ENCODE peak calls at places on chromosome 15, in seven cellular contexts. E is nucleus accumbens; T is AG04449; G is left ventricle myocardium superior; B is EH; X is stimulated activated naive CD8-positive, alpha-beta T cell treated with anti-CD3 and anti-CD28 coated beads, Interleukin-15, Interleukin-2, amounts not matched to agents 100 U/mL and 50 U/mL, for 24 hours; Q is GM18507. R is an unnamed sample.

GRCh38 chr15:40825661-40826088 is 2.8 kb downstream of the PPP1R14D start:
- DNase-seq in Q (no peak), E (no peak), T (no peak), X (no peak), B (peak), G (no peak), R (no peak)

GRCh38 chr15:57736591-57736990 is 30.1 kb downstream of the POLR2M start:
- DNase-seq in X (no peak), G (no peak), T (no peak), Q (no peak), E (no peak), B (no peak), R (no peak)

GRCh38 chr15:56739474-56739873 is 6.2 kb upstream of the ZNF280D start:
- DNase-seq in G (no peak), E (no peak), X (no peak), B (no peak), T (no peak), Q (no peak), R (no peak)

GRCh38 chr15:98070132-98070531 is 109.6 kb downstream of the ARRDC4 start:
- DNase-seq in B (peak), E (no peak), G (no peak), X (no peak), T (no peak), Q (no peak), R (no peak)

GRCh38 chr15:42688301-42688700 is 48.6 kb downstream of the CDAN1 start:
- DNase-seq in X (no peak), G (no peak), Q (no peak), E (no peak), B (no peak), T (no peak), R (no peak)

GRCh38 chr15:62391565-62392262 is 226.6 kb upstream of the C2CD4B start:
- DNase-seq in G (peak), X (peak), B (peak), Q (no peak), E (peak), T (no peak), R (peak)

GRCh38 chr15:55587321-55588069 is 650 bp downstream of the PYGO1 start:
- DNase-seq in T (no peak), E (peak), G (peak), Q (no peak), B (peak), X (peak), R (no peak)

GRCh38 chr15:84833447-84833846 is 16.3 kb downstream of the ALPK3 start:
- DNase-seq in G (peak), T (no peak), X (no peak), Q (no peak), B (peak), E (no peak), R (no peak)

GRCh38 chr15:78855746-78856145 is 16.9 kb upstream of the MORF4L1 start:
- DNase-seq in X (no peak), Q (no peak), T (no peak), E (no peak), G (no peak), B (peak), R (no peak)

GRCh38 chr15:39887832-39888231 is 32.2 kb downstream of the GPR176 start:
- DNase-seq in T (no peak), B (peak), Q (no peak), X (no peak), E (no peak), G (no peak), R (no peak)

GRCh38 chr15:82045179-82045891 is 483 bp downstream of the MEX3B start:
- DNase-seq in X (peak), Q (no peak), T (no peak), G (peak), B (peak), E (peak), R (peak)

GRCh38 chr15:48695088-48695834 is 49.8 kb upstream of the FBN1 start:
- DNase-seq in G (no peak), E (no peak), X (no peak), Q (no peak), T (peak), B (peak), R (no peak)

GRCh38 chr15:32855942-32856341 is 138.1 kb downstream of the GREM1 start:
- DNase-seq in E (no peak), Q (no peak), T (peak), X (no peak), B (peak), G (no peak), R (no peak)

GRCh38 chr15:97944724-97945123 is 15.8 kb upstream of the ARRDC4 start:
- DNase-seq in E (no peak), T (no peak), G (no peak), B (no peak), X (no peak), Q (no peak), R (no peak)

GRCh38 chr15:40106203-40107161 is 2.2 kb downstream of the BMF start:
- DNase-seq in B (no peak), X (peak), E (no peak), T (no peak), Q (no peak), G (peak), R (peak)

GRCh38 chr15:75842722-75843617 is at the start of gene UBE2Q2:
- DNase-seq in Q (peak), X (peak), E (peak), G (peak), B (peak), T (no peak), R (peak)

GRCh38 chr15:48559270-48559669 is 86.2 kb downstream of the FBN1 start:
- DNase-seq in Q (no peak), X (no peak), B (peak), T (peak), G (no peak), E (no peak), R (no peak)

GRCh38 chr15:100032358-100033080 is 299.3 kb upstream of the LYSMD4 start:
- DNase-seq in G (no peak), B (peak), Q (no peak), X (no peak), T (no peak), E (no peak), R (no peak)

GRCh38 chr15:66254364-66255292 is 1.1 kb upstream of the MEGF11 start:
- DNase-seq in T (no peak), Q (no peak), G (no peak), E (no peak), X (no peak), B (no peak), R (no peak)

GRCh38 chr15:41809526-41810220 is 18.2 kb upstream of the JMJD7 start:
- DNase-seq in X (no peak), T (no peak), Q (no peak), B (no peak), G (no peak), E (peak), R (no peak)

GRCh38 chr15:94263341-94264273 is 32.2 kb downstream of the MCTP2 start:
- DNase-seq in Q (no peak), X (no peak), B (peak), T (peak), G (no peak), E (no peak), R (no peak)

GRCh38 chr15:35723852-35724251 is 177.9 kb upstream of the DPH6 start:
- DNase-seq in Q (no peak), T (no peak), B (peak), E (no peak), G (no peak), X (no peak), R (no peak)

GRCh38 chr15:62125763-62126162 is 39.3 kb downstream of the C2CD4B start:
- DNase-seq in X (no peak), B (peak), T (no peak), Q (no peak), E (no peak), G (no peak), R (no peak)

GRCh38 chr15:52020253-52021085 is 1.4 kb downstream of the MAPK6 start:
- DNase-seq in G (no peak), Q (no peak), T (no peak), E (no peak), B (peak), X (no peak), R (no peak)

GRCh38 chr15:74144153-74144775 is 13.9 kb downstream of the ISLR2 start:
- DNase-seq in G (no peak), X (no peak), E (no peak), T (no peak), B (no peak), Q (no peak), R (no peak)

GRCh38 chr15:52180196-52180835 is 10.9 kb downstream of the GNB5 start:
- DNase-seq in B (no peak), X (no peak), Q (peak), T (no peak), G (no peak), E (no peak), R (no peak)

GRCh38 chr15:67998599-67999122 is 55.5 kb upstream of the PIAS1 start:
- DNase-seq in T (peak), B (peak), G (peak), X (no peak), E (no peak), Q (no peak), R (no peak)

GRCh38 chr15:66411190-66411589 is 24.5 kb downstream of the MAP2K1 start:
- DNase-seq in X (no peak), Q (no peak), E (no peak), B (peak), T (no peak), G (no peak), R (no peak)

GRCh38 chr15:70802629-70803028 is 39.3 kb upstream of the UACA start:
- DNase-seq in B (peak), X (no peak), G (no peak), Q (no peak), T (no peak), E (no peak), R (no peak)

GRCh38 chr15:57580866-57581265 is 10.8 kb upstream of the MYZAP start:
- DNase-seq in B (no peak), Q (no peak), G (no peak), T (no peak), X (no peak), E (no peak), R (no peak)

GRCh38 chr15:30859091-30859874 is 44.4 kb upstream of the FAN1 start:
- DNase-seq in Q (peak), G (no peak), B (peak), T (peak), E (no peak), X (no peak), R (no peak)

GRCh38 chr15:72319985-72320671 is at the start of gene CELF6:
- DNase-seq in X (peak), T (peak), G (peak), Q (peak), E (peak), B (peak), R (peak)

GRCh38 chr15:66565731-66566130 is at the start of gene LCTL:
- DNase-seq in T (no peak), X (no peak), B (peak), G (no peak), Q (no peak), E (peak), R (no peak)

GRCh38 chr15:55685292-55685691 is 57.7 kb downstream of the PRTG start:
- DNase-seq in T (no peak), G (no peak), B (no peak), X (no peak), E (no peak), Q (no peak), R (no peak)

GRCh38 chr15:87929835-87930234 is 326.7 kb downstream of the NTRK3 start:
- DNase-seq in X (no peak), G (no peak), B (peak), E (no peak), T (no peak), Q (no peak), R (no peak)

GRCh38 chr15:43093026-43093425 is 12.8 kb downstream of the UBR1 start:
- DNase-seq in E (no peak), G (no peak), B (peak), T (peak), X (no peak), Q (no peak), R (no peak)

GRCh38 chr15:40441736-40442531 is 1.2 kb downstream of the BAHD1 start:
- DNase-seq in G (peak), Q (no peak), E (peak), X (peak), T (no peak), B (no peak), R (no peak)

R was measured in stimulated activated naive B cell treated with anti-CD40 and anti-IgM and Interleukin-4, amounts not matched to agents 10 μg/mL and 1 μg/mL and 100 μg/mL, for 72 hours.